ENCODE peak calls at places on chromosomes 13 and 19, in eight cellular contexts. H is cardiac muscle cell, J is aorta, Y is brain microvascular endothelial cell, U is neuronal stem cell, X is tibial nerve, F is H9, V is heart right ventricle. O is an unnamed sample.

GRCh38 chr19:48964205-48965032 is 690 bp upstream of the FTL start:
- DNase-seq in H (peak; percentile 70), J (no peak), Y (peak; percentile 45), U (no peak), X (no peak), F (no peak), V (no peak), O (no peak)

GRCh38 chr19:5547881-5548280 is 19.9 kb downstream of the TINCR start:
- DNase-seq in H (peak; percentile 62), J (no peak), Y (peak; percentile 13), U (no peak), X (no peak), F (peak; percentile 70), V (no peak), O (no peak)

GRCh38 chr13:27516103-27516502 is 65.7 kb upstream of the MTIF3 start:
- DNase-seq in H (no peak), J (no peak), Y (no peak), U (no peak), X (no peak), F (no peak), V (no peak), O (no peak)

GRCh38 chr13:98925949-98926348 is 51.9 kb downstream of the DOCK9 start:
- DNase-seq in H (no peak), J (no peak), Y (no peak), U (no peak), X (no peak), F (no peak), V (no peak), O (no peak)

GRCh38 chr13:30880151-30880551 is 25.9 kb upstream of the MEDAG start:
- DNase-seq in H (no peak), J (no peak), Y (peak; percentile 16), U (no peak), X (no peak), F (no peak), V (no peak), O (no peak)

GRCh38 chr19:17254636-17255035 is 8.9 kb upstream of the NR2F6 start:
- DNase-seq in H (no peak), J (no peak), Y (no peak), U (no peak), X (no peak), F (no peak), V (no peak), O (no peak)

GRCh38 chr19:15300533-15301194 is 31.7 kb downstream of the BRD4 start:
- DNase-seq in H (peak; percentile 83), J (no peak), Y (peak; percentile 65), U (no peak), X (no peak), F (no peak), V (no peak), O (no peak)

GRCh38 chr13:105773887-105774538 is 761.4 kb downstream of the EFNB2 start:
- DNase-seq in H (peak; percentile 41), J (no peak), Y (peak; percentile 70), U (no peak), X (no peak), F (no peak), V (no peak), O (peak; percentile 84)

GRCh38 chr19:1182068-1182467 is 8.0 kb upstream of the SBNO2 start:
- DNase-seq in H (no peak), J (no peak), Y (no peak), U (no peak), X (no peak), F (no peak), V (no peak), O (no peak)
- H3K27ac ChIP-seq in H (no peak overlapping the region), J (no peak overlapping the region), Y (no peak overlapping the region), U (no peak overlapping the region), X (no peak overlapping the region), F (no peak overlapping the region), V (no peak overlapping the region), O (peak overlapping the region; percentile 97)

DNA sequence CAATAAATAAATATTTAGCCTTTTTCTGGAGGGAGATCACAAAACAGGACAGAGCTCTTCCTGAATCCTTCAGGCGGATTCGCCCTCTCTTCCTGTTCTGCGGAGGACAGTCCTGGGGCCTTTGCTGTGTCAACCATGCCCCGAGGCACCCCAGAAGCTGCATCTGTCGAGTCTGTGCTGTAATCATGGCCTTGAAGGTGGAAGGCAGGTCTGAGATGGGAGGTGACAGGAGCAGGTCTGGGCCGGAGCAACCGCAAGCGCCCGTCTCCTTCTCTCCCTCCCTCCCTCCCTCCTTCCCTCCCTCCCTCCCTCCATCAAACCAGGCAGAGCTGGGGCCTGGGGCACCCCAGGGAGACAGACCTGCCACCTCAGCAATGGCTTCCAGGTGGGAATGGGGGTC is 4.6 kb upstream of the FXYD3 start:
- DNase-seq in H (no peak), J (no peak), Y (no peak), U (no peak), X (no peak), F (no peak), V (no peak), O (no peak)
- H3K27ac ChIP-seq in H (no peak overlapping the region), J (no peak overlapping the region), Y (no peak overlapping the region), U (no peak overlapping the region), X (peak overlapping the region; percentile 99), F (no peak overlapping the region), V (no peak overlapping the region), O (peak overlapping the region; percentile 24)

GRCh38 chr13:91313581-91313980 is 33.9 kb upstream of the MIR17HG start:
- DNase-seq in H (no peak), J (no peak), Y (no peak), U (no peak), X (no peak), F (no peak), V (no peak), O (no peak)

GRCh38 chr13:91308299-91308698 is 39.2 kb upstream of the MIR17HG start:
- DNase-seq in H (no peak), J (no peak), Y (no peak), U (no peak), X (no peak), F (no peak), V (no peak), O (no peak)

GRCh38 chr13:91312324-91312723 is 35.2 kb upstream of the MIR17HG start:
- DNase-seq in H (no peak), J (no peak), Y (no peak), U (no peak), X (no peak), F (no peak), V (no peak), O (no peak)

GRCh38 chr13:91313103-91313502 is 34.4 kb upstream of the MIR17HG start:
- DNase-seq in H (peak; percentile 30), J (no peak), Y (peak; percentile 3), U (no peak), X (no peak), F (no peak), V (no peak), O (no peak)

DNA sequence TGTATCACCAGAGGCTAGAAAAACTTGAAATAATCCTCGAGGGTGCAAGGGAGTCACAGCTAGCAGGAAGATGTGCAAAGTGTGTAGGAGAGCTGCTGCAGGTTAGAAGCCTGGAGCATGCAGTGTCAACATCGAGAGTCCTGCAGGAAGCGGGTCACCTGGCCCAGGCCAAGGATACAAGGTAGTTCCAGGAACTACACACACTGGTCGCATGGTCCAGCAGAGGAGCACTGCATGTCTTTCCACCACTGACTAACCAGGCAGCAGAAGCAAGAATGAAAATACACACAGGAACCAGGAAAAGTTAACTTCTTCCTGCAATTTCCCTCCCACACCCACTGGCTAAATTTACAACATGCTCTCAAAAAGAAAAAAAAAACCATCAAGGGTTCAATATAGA is 36.0 kb upstream of the MIR17HG start:
- DNase-seq in H (no peak), J (peak; percentile 57), Y (no peak), U (no peak), X (no peak), F (no peak), V (no peak), O (no peak)
- H3K27ac ChIP-seq in H (no peak overlapping the region), J (no peak overlapping the region), Y (no peak overlapping the region), U (no peak overlapping the region), X (no peak overlapping the region), F (no peak overlapping the region), V (no peak overlapping the region), O (no peak overlapping the region)

GRCh38 chr19:2422951-2423880 is 4.2 kb downstream of the TIMM13 start:
- DNase-seq in H (no peak), J (no peak), Y (no peak), U (no peak), X (no peak), F (no peak), V (no peak), O (no peak)

GRCh38 chr19:2420490-2420889 is 6.9 kb downstream of the TIMM13 start:
- DNase-seq in H (no peak), J (no peak), Y (no peak), U (no peak), X (no peak), F (no peak), V (no peak), O (no peak)

GRCh38 chr19:2419754-2420153 is 7.6 kb downstream of the TIMM13 start:
- DNase-seq in H (no peak), J (no peak), Y (no peak), U (no peak), X (no peak), F (no peak), V (no peak), O (no peak)

GRCh38 chr19:2423913-2424685 is 3.3 kb downstream of the TIMM13 start:
- DNase-seq in H (no peak), J (no peak), Y (no peak), U (no peak), X (no peak), F (peak; percentile 36), V (no peak), O (no peak)

GRCh38 chr19:2421581-2422306 is 5.6 kb downstream of the TIMM13 start:
- DNase-seq in H (no peak), J (no peak), Y (no peak), U (no peak), X (no peak), F (peak; percentile 21), V (no peak), O (no peak)
- H3K27ac ChIP-seq in H (no peak overlapping the region), J (no peak overlapping the region), Y (no peak overlapping the region), U (no peak overlapping the region), X (no peak overlapping the region), F (no peak overlapping the region), V (no peak overlapping the region), O (no peak overlapping the region)

GRCh38 chr13:73057284-73058025 is 1.4 kb upstream of the KLF5 start:
- DNase-seq in H (no peak), J (no peak), Y (no peak), U (no peak), X (no peak), F (no peak), V (no peak), O (no peak)

GRCh38 chr13:73058741-73059459 is at the start of gene KLF5:
- DNase-seq in H (peak; percentile 96), J (peak; percentile 98), Y (peak; percentile 92), U (peak; percentile 94), X (peak; percentile 97), F (peak; percentile 97), V (peak; percentile 96), O (peak; percentile 92)

GRCh38 chr13:73059460-73060250 is 850 bp downstream of the KLF5 start:
- DNase-seq in H (no peak), J (peak; percentile 87), Y (no peak), U (peak; percentile 48), X (no peak), F (peak; percentile 72), V (peak; percentile 55), O (no peak)

GRCh38 chr13:73056054-73056962 is 2.5 kb upstream of the KLF5 start:
- DNase-seq in H (peak; percentile 85), J (no peak), Y (peak; percentile 76), U (no peak), X (no peak), F (no peak), V (no peak), O (no peak)

DNA sequence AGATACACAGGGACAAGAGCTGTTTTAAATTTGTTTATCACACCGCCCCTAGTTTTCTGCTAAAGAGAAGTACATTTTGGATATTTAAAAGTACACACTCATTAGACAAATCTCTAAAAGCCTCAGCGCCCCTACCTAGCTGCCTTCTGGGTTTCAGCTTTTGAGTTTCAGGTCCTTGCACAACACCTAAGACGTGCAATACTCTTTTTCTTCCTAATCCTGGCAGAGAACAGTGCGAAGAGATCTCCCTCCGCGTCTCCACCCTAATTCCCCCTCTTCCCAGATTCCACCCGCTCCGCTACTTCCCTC is 419 bp upstream of the KLF5 start:
- DNase-seq in H (no peak), J (no peak), Y (no peak), U (no peak), X (no peak), F (no peak), V (no peak), O (no peak)
- H3K27ac ChIP-seq in H (no peak overlapping the region), J (no peak overlapping the region), Y (no peak overlapping the region), U (no peak overlapping the region), X (peak overlapping the region; percentile 41), F (no peak overlapping the region), V (peak overlapping the region; percentile 16), O (peak overlapping the region; percentile 96)